ENCODE peak calls at places on chromosome 15, in ten cellular contexts. V, O, W, M, S, J, D, Y, Q and F are unnamed samples.

GRCh38 chr15:32986147-32986546 is 208.4 kb downstream of the FMN1 start:
- DNase-seq in O (no peak), Q (no peak), S (no peak), M (no peak), Y (no peak), W (no peak), J (no peak), V (no peak), D (no peak), F (no peak)

GRCh38 chr15:41930221-41930866 is 36.5 kb upstream of the SPTBN5 start:
- DNase-seq in Q (no peak), D (peak; percentile 95), O (peak; percentile 65), V (no peak), Y (peak; percentile 17), W (peak; percentile 94), J (no peak), S (no peak), M (peak; percentile 52), F (peak; percentile 95)

GRCh38 chr15:73573572-73573971 is 59.6 kb downstream of the NPTN start:
- DNase-seq in D (peak; percentile 72), S (no peak), Q (no peak), Y (no peak), J (no peak), O (no peak), W (peak; percentile 99), V (peak; percentile 66), M (no peak), F (peak; percentile 98)

GRCh38 chr15:53225786-53226185 is 435.6 kb upstream of the ONECUT1 start:
- DNase-seq in O (no peak), S (no peak), M (no peak), V (no peak), J (no peak), W (no peak), Q (no peak), D (no peak), Y (no peak), F (no peak)

GRCh38 chr15:67135494-67135893 is 70.1 kb downstream of the SMAD3 start:
- DNase-seq in D (peak; percentile 66), Y (no peak), O (no peak), Q (no peak), J (no peak), V (no peak), S (no peak), W (peak; percentile 51), M (no peak), F (peak; percentile 56)

GRCh38 chr15:77904901-77905300 is 172.6 kb downstream of the TBC1D2B start:
- DNase-seq in J (peak; percentile 5), V (no peak), M (no peak), D (no peak), S (no peak), Y (no peak), Q (no peak), W (no peak), O (no peak), F (no peak)

GRCh38 chr15:27847775-27848710 is 251.1 kb downstream of the OCA2 start:
- DNase-seq in M (peak; percentile 17), D (no peak), Q (no peak), Y (no peak), J (no peak), W (no peak), S (no peak), V (no peak), O (no peak), F (no peak)

GRCh38 chr15:25727116-25727515 is 136.0 kb downstream of the ATP10A start:
- DNase-seq in S (no peak), O (no peak), D (no peak), V (no peak), W (no peak), J (no peak), Q (no peak), Y (no peak), M (no peak), F (no peak)

GRCh38 chr15:76229266-76229665 is 82.0 kb downstream of the ETFA start:
- DNase-seq in S (no peak), V (peak; percentile 44), Q (no peak), W (no peak), D (no peak), O (no peak), J (no peak), Y (no peak), M (no peak), F (no peak)

GRCh38 chr15:76222159-76222558 is 89.1 kb downstream of the ETFA start:
- DNase-seq in D (no peak), Y (no peak), V (no peak), Q (no peak), M (no peak), J (no peak), O (no peak), W (no peak), S (no peak), F (no peak)

GRCh38 chr15:76217867-76218217 is 93.4 kb downstream of the ETFA start:
- DNase-seq in W (no peak), M (no peak), D (no peak), O (no peak), Y (no peak), Q (no peak), V (no peak), J (no peak), S (no peak), F (no peak)

GRCh38 chr15:76221085-76221767 is 90.0 kb downstream of the ETFA start:
- DNase-seq in J (no peak), Q (no peak), M (no peak), D (no peak), Y (no peak), W (no peak), V (no peak), S (no peak), O (no peak), F (no peak)

DNA sequence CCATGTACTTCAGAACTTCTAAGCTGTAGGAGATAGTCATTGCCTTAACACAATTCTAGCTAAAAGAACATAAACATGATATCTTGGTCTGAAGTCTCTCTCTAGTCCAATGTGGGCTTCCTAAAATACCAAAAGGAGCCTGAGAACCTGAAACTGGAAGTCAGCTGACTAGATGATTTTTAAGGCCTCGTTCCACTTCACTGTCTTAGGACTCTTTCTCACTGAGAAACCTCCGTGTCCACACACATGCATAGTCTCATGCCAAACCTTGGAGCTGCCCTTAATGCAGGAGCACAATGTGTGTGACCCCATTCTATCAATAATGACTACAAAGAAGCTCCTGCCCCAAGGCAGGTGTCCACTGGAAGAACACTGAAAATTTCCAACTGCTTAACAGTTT is 87.7 kb downstream of the ETFA start:
- DNase-seq in Q (peak; percentile 36), M (no peak), D (no peak), O (no peak), W (no peak), S (peak; percentile 47), Y (peak; percentile 64), V (no peak), J (no peak), F (no peak)
- TF ChIP-seq CTCF in Q (no peak), M (no peak), D (no peak), O (no peak), W (no peak), S (no peak), Y (no peak), V (no peak), J (no peak), F (no peak)

GRCh38 chr15:47500823-47501222 is 216.5 kb upstream of the SEMA6D start:
- DNase-seq in S (no peak), V (no peak), D (no peak), M (no peak), J (no peak), W (no peak), Y (no peak), O (no peak), Q (no peak), F (no peak)

GRCh38 chr15:47504624-47505256 is 212.6 kb upstream of the SEMA6D start:
- DNase-seq in O (no peak), Q (no peak), M (no peak), W (no peak), Y (no peak), V (no peak), D (no peak), J (no peak), S (no peak), F (no peak)

GRCh38 chr15:47506543-47507090 is 210.7 kb upstream of the SEMA6D start:
- DNase-seq in D (no peak), Y (no peak), O (no peak), J (no peak), W (no peak), Q (no peak), M (no peak), S (no peak), V (no peak), F (no peak)

GRCh38 chr15:47505712-47506542 is 211.4 kb upstream of the SEMA6D start:
- DNase-seq in J (no peak), O (no peak), Q (no peak), S (no peak), D (peak; percentile 68), W (peak; percentile 52), Y (no peak), M (no peak), V (peak; percentile 27), F (peak; percentile 43)

DNA sequence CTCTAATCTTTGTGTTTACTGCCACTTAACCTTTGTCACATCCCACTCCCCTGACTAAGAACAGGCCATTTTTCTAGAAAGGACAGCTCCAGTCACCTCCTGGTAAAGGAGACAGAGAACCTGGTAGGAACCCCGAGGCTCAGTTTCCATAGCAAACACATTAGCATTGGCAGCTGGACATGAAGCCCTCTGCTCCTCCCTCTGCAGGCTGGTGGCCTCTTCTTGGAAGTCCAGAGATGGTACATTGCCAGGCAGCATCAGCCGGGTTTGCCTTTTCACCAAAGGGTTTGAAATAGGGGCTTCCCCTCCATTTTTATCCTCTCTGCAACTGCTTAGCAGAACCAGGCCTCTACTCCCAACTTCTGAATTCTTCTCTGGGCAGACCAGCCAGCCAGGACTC is 213.4 kb upstream of the SEMA6D start:
- DNase-seq in J (no peak), V (no peak), O (no peak), Q (no peak), D (no peak), Y (no peak), W (no peak), S (no peak), M (no peak), F (no peak)
- H3K4me3 ChIP-seq in J (no peak overlapping the region), V (no peak overlapping the region), O (no peak overlapping the region), Q (no peak overlapping the region), D (no peak overlapping the region), Y (no peak overlapping the region), W (no peak overlapping the region), S (no peak overlapping the region), M (no peak overlapping the region), F (no peak overlapping the region)

DNA sequence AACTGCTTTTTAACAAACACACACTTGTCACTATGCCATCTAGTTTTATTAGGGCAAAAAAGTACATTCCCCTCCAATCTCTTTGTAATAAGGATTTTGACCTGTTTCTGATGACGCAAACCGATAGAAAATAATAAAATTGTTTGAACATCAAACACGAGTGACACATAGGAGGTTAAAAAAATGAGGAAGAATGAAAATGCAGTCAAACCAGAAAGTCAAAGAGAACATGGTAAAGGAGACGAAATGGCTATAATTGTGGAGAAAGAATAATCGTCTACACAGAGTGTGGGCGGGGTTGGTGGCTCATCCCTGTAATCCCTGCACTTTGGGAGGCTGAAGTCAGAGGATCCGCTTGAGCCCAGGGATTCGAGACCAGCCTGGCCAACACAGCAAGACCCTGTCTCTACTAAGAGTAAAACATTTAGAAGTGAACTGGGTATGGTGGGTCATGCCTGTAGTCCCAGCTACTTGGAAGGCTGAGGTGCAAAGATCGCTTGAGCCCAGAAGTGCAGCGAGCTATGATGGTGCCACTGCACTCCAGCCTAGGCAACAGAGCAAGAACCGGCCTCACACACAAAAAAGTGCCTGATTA is 83.2 kb downstream of the MEIS2 start:
- DNase-seq in J (no peak), D (no peak), Y (no peak), M (no peak), V (no peak), W (no peak), Q (no peak), O (no peak), S (peak; percentile 12), F (no peak)
- TF ChIP-seq CTCF in J (no peak), D (no peak), Y (no peak), M (no peak), V (no peak), W (no peak), Q (no peak), O (no peak), S (no peak), F (no peak)

GRCh38 chr15:59886476-59886875 is 117.6 kb upstream of the FOXB1 start:
- DNase-seq in W (no peak), D (no peak), J (no peak), V (no peak), M (no peak), O (no peak), Q (no peak), S (no peak), Y (no peak), F (no peak)
- H3K4me3 ChIP-seq in W (no peak overlapping the region), D (no peak overlapping the region), J (no peak overlapping the region), V (no peak overlapping the region), M (no peak overlapping the region), O (no peak overlapping the region), Q (no peak overlapping the region), S (no peak overlapping the region), Y (no peak overlapping the region), F (no peak overlapping the region)